ENCODE peak calls at places on chromosomes 13 and 19, in seven cellular contexts. G is T follicular helper cell; P is left ventricle myocardium superior; Z is neuronal stem cell; N is CD4-positive, alpha-beta T cell; A is hypothalamus; B is T-helper 17 cell. S is an unnamed sample.

GRCh38 chr13:109809216-109809890 is 23.0 kb upstream of the IRS2 start:
- DNase-seq in G (no peak), A (no peak), N (no peak), Z (no peak), P (no peak), B (no peak), S (no peak)

GRCh38 chr19:3914199-3914598 is 18.7 kb upstream of the NMRK2 start:
- DNase-seq in G (no peak), B (no peak), P (no peak), Z (no peak), A (no peak), N (no peak), S (no peak)

GRCh38 chr13:79765331-79765730 is 284.4 kb downstream of the NDFIP2 start:
- DNase-seq in Z (no peak), B (no peak), P (no peak), G (no peak), N (no peak), A (no peak), S (no peak)

GRCh38 chr19:3396881-3397265 is 30.5 kb downstream of the NFIC start:
- DNase-seq in P (no peak), B (no peak), Z (no peak), N (no peak), A (no peak), G (no peak), S (no peak)

GRCh38 chr19:633786-634639 is 676 bp upstream of the POLRMT start:
- DNase-seq in G (no peak), A (no peak), Z (no peak), N (no peak), P (no peak), B (no peak), S (no peak)

GRCh38 chr13:28955264-28955966 is 135.3 kb downstream of the MTUS2 start:
- DNase-seq in B (no peak), A (no peak), P (peak; percentile 54), N (no peak), Z (no peak), G (no peak), S (no peak)

GRCh38 chr19:17560205-17560595 is 4.8 kb downstream of the COLGALT1 start:
- DNase-seq in G (no peak), A (no peak), N (no peak), P (no peak), B (no peak), Z (no peak), S (no peak)

GRCh38 chr13:20696073-20696472 is 7.4 kb upstream of the IL17D start:
- DNase-seq in Z (no peak), N (no peak), G (no peak), B (no peak), P (no peak), A (no peak), S (no peak)

GRCh38 chr13:73989244-73989843 is 144.9 kb downstream of the KLF12 start:
- DNase-seq in G (no peak), B (no peak), A (no peak), P (no peak), N (no peak), Z (no peak), S (no peak)

GRCh38 chr13:29758591-29759114 is 91.8 kb downstream of the UBL3 start:
- DNase-seq in N (peak; percentile 8), A (peak; percentile 8), G (peak; percentile 13), Z (no peak), P (peak; percentile 33), B (peak; percentile 51), S (peak; percentile 42)

GRCh38 chr13:92187378-92187989 is 789.1 kb downstream of the GPC5 start:
- DNase-seq in Z (peak; percentile 50), G (no peak), N (no peak), B (no peak), P (no peak), A (no peak), S (no peak)

GRCh38 chr13:93740334-93740733 is 513.7 kb downstream of the GPC6 start:
- DNase-seq in P (no peak), B (no peak), N (no peak), G (no peak), Z (no peak), A (no peak), S (no peak)

GRCh38 chr13:97235549-97236206 is 13.5 kb downstream of the MBNL2 start:
- DNase-seq in Z (no peak), B (no peak), P (no peak), A (no peak), N (no peak), G (no peak), S (no peak)

GRCh38 chr19:17260842-17261325 is 3.7 kb downstream of the USHBP1 start:
- DNase-seq in B (peak; percentile 76), G (peak; percentile 84), Z (peak; percentile 58), P (peak; percentile 90), A (no peak), N (peak; percentile 86), S (peak; percentile 91)

GRCh38 chr19:3700242-3701032 is at the start of gene PIP5K1C:
- DNase-seq in P (peak; percentile 96), B (peak; percentile 90), Z (peak; percentile 91), A (peak; percentile 60), N (peak; percentile 92), G (peak; percentile 90), S (peak; percentile 92)

GRCh38 chr13:111789420-111789819 is 277.5 kb upstream of the SOX1 start:
- DNase-seq in Z (no peak), N (no peak), G (no peak), P (no peak), B (no peak), A (no peak), S (no peak)

GRCh38 chr19:3512562-3512961 is 6.5 kb downstream of the FZR1 start:
- DNase-seq in N (no peak), P (no peak), Z (no peak), B (no peak), A (no peak), G (no peak), S (no peak)

GRCh38 chr19:37845932-37846331 is 60.5 kb downstream of the WDR87 start:
- DNase-seq in P (no peak), N (no peak), A (no peak), G (no peak), B (no peak), Z (no peak), S (no peak)

GRCh38 chr19:34067861-34068271 is 104.4 kb upstream of the LSM14A start:
- DNase-seq in B (no peak), P (no peak), G (no peak), N (no peak), Z (no peak), A (no peak), S (no peak)

GRCh38 chr13:92842145-92842544 is 384.5 kb upstream of the GPC6 start:
- DNase-seq in G (no peak), P (no peak), N (no peak), Z (no peak), A (no peak), B (no peak), S (no peak)

GRCh38 chr19:17424743-17425365 is 5.0 kb downstream of the MVB12A start:
- DNase-seq in G (no peak), A (no peak), B (no peak), P (peak; percentile 50), Z (peak; percentile 76), N (peak; percentile 19), S (no peak)

GRCh38 chr19:1970003-1970805 is 29.2 kb downstream of the CSNK1G2 start:
- DNase-seq in G (no peak), N (no peak), Z (no peak), P (no peak), A (no peak), B (no peak), S (no peak)

GRCh38 chr13:110341445-110342247 is 34.6 kb downstream of the COL4A2 start:
- DNase-seq in G (no peak), Z (no peak), N (no peak), B (no peak), P (peak; percentile 68), A (no peak), S (no peak)

GRCh38 chr19:7159105-7159933 is 89.8 kb downstream of the ZNF557 start:
- DNase-seq in A (no peak), G (no peak), N (no peak), Z (no peak), B (no peak), P (peak; percentile 80), S (no peak)

GRCh38 chr13:113080901-113081521 is 24.6 kb upstream of the F7 start:
- DNase-seq in G (no peak), P (peak; percentile 23), A (no peak), Z (no peak), N (no peak), B (no peak), S (no peak)

GRCh38 chr19:49988433-49988832 is 27.5 kb upstream of the SIGLEC11 start:
- DNase-seq in Z (no peak), P (no peak), B (no peak), A (no peak), G (no peak), N (no peak), S (no peak)

GRCh38 chr13:53189162-53189561 is 160.5 kb downstream of the OLFM4 start:
- DNase-seq in A (no peak), P (no peak), Z (no peak), B (no peak), G (no peak), N (no peak), S (no peak)

GRCh38 chr13:25988655-25989054 is 63.2 kb downstream of the SHISA2 start:
- DNase-seq in A (no peak), Z (no peak), N (no peak), B (no peak), P (no peak), G (no peak), S (no peak)